ENCODE peak calls at places on chromosomes 4 and X, in six cellular contexts. L, P, T, Z, G and C are unnamed samples.

GRCh38 chr4:53804719-53805118 is 213.4 kb upstream of the LNX1 start:
- DNase-seq in G (peak), P (no peak), Z (no peak), T (no peak), L (no peak), C (no peak)

GRCh38 chrX:22310779-22311178 is 38.1 kb downstream of the CBLL2 start:
- DNase-seq in P (no peak), G (no peak), T (no peak), Z (no peak), L (no peak), C (no peak)

GRCh38 chr4:1601852-1602525 is 82.1 kb downstream of the FAM53A start:
- DNase-seq in Z (no peak), P (no peak), L (no peak), T (no peak), G (no peak), C (no peak)

GRCh38 chr4:169315530-169316306 is 45.0 kb upstream of the SH3RF1 start:
- DNase-seq in G (peak), P (peak), L (no peak), Z (no peak), T (no peak), C (no peak)

GRCh38 chr4:170089274-170089742 is 448 bp downstream of the AADAT start:
- DNase-seq in G (peak), Z (no peak), P (peak), T (no peak), L (peak), C (no peak)

GRCh38 chr4:8869002-8869878 is 2.4 kb downstream of the HMX1 start:
- DNase-seq in L (no peak), G (peak), P (no peak), Z (no peak), T (no peak), C (no peak)

GRCh38 chr4:174521800-174522182 is 497 bp downstream of the HPGD start:
- DNase-seq in Z (no peak), T (no peak), P (no peak), G (peak), L (peak), C (peak)

GRCh38 chr4:101200561-101200960 is 146.8 kb downstream of the PPP3CA start:
- DNase-seq in Z (no peak), G (no peak), P (peak), L (no peak), T (no peak), C (no peak)

GRCh38 chr4:81459233-81459632 is 12.5 kb downstream of the RASGEF1B start:
- DNase-seq in G (no peak), T (no peak), L (no peak), Z (no peak), P (no peak), C (no peak)

GRCh38 chr4:41221850-41222249 is 7.5 kb upstream of the APBB2 start:
- DNase-seq in G (no peak), P (no peak), L (no peak), Z (no peak), T (no peak), C (no peak)

GRCh38 chr4:15996773-15997172 is 33.8 kb upstream of the FGFBP2 start:
- DNase-seq in P (peak), Z (no peak), G (no peak), T (no peak), L (no peak), C (no peak)

GRCh38 chrX:41759817-41760216 is 35.8 kb downstream of the GPR82 start:
- DNase-seq in G (peak), P (peak), L (no peak), T (no peak), Z (no peak), C (peak)

GRCh38 chr4:151236036-151236435 is 40.9 kb upstream of the PRSS48 start:
- DNase-seq in Z (no peak), L (no peak), T (no peak), P (no peak), G (no peak), C (no peak)

GRCh38 chr4:155745984-155746383 is 12.8 kb upstream of the GUCY1B1 start:
- DNase-seq in P (peak), G (no peak), L (no peak), T (no peak), Z (no peak), C (no peak)

GRCh38 chr4:186621959-186622553 is 66.7 kb upstream of the MTNR1A start:
- DNase-seq in Z (no peak), L (no peak), P (peak), G (no peak), T (no peak), C (no peak)

GRCh38 chr4:152259866-152260265 is 276.0 kb downstream of the FBXW7 start:
- DNase-seq in G (no peak), P (no peak), L (no peak), Z (no peak), T (no peak), C (no peak)

GRCh38 chr4:134668237-134668636 is 466.6 kb upstream of the PABPC4L start:
- DNase-seq in L (no peak), Z (no peak), P (no peak), G (no peak), T (no peak), C (no peak)

GRCh38 chrX:65502618-65503017 is 32.0 kb downstream of the LAS1L start:
- DNase-seq in P (no peak), L (no peak), Z (no peak), T (no peak), G (no peak), C (no peak)

GRCh38 chr4:77360451-77360850 is 203.4 kb downstream of the CCNG2 start:
- DNase-seq in G (no peak), Z (no peak), L (no peak), P (no peak), T (no peak), C (no peak)

GRCh38 chrX:39752820-39753219 is 344.9 kb downstream of the BCOR start:
- DNase-seq in G (no peak), Z (no peak), T (no peak), L (no peak), P (no peak), C (no peak)

GRCh38 chr4:116027311-116027710 is 913.9 kb upstream of the NDST4 start:
- DNase-seq in L (no peak), T (no peak), Z (no peak), G (no peak), P (no peak), C (no peak)

GRCh38 chrX:17511556-17511955 is 136.6 kb downstream of the NHS start:
- DNase-seq in P (no peak), L (no peak), G (no peak), T (no peak), Z (no peak), C (no peak)

GRCh38 chr4:183097251-183098079 is 1.6 kb upstream of the WWC2 start:
- DNase-seq in G (peak), L (peak), T (no peak), Z (no peak), P (no peak), C (no peak)

GRCh38 chrX:21885568-21885967 is 29.8 kb downstream of the YY2 start:
- DNase-seq in L (peak), P (peak), T (no peak), G (peak), Z (no peak), C (no peak)

GRCh38 chr4:99863804-99864203 is 30.4 kb downstream of the LAMTOR3 start:
- DNase-seq in P (peak), Z (no peak), G (no peak), T (no peak), L (no peak), C (no peak)

GRCh38 chr4:94588900-94589693 is 137.4 kb downstream of the PDLIM5 start:
- DNase-seq in G (no peak), P (no peak), T (no peak), L (no peak), Z (no peak), C (no peak)

DNA sequence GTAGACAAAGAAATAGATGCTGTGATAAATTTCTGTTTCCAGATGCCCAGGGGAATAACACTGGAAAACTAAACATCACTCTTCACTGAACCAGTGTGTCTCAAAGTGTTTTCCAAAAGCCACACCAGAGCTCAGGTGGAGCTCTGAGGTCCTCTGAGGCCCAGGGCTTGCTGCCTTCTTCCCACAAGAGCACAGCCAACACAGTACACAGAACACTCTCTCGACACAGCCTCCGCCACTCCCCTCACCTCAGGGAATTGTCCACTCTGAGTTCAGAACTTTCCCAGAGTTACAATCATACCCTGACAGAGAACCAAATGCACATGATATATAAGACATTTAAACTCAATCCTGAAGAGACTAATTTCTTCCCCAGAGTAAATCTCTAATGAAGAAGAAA is 3.1 kb downstream of the SETD7 start:
- DNase-seq in G (no peak), L (no peak), Z (no peak), T (no peak), P (no peak), C (no peak)
- H3K4me3 ChIP-seq in G (no peak), L (no peak), Z (no peak), T (no peak), P (no peak), C (no peak)

GRCh38 chrX:68498508-68499379 is at the start of gene YIPF6:
- DNase-seq in Z (peak), L (peak), T (peak), G (peak), P (peak), C (peak)

GRCh38 chrX:68500105-68500504 is 1.3 kb downstream of the YIPF6 start:
- DNase-seq in Z (no peak), P (no peak), L (no peak), G (no peak), T (no peak), C (no peak)

GRCh38 chrX:68503830-68504229 is 5.0 kb downstream of the YIPF6 start:
- DNase-seq in P (no peak), T (no peak), G (no peak), Z (no peak), L (no peak), C (no peak)

GRCh38 chrX:68492583-68492982 is 6.3 kb upstream of the YIPF6 start:
- DNase-seq in Z (no peak), L (no peak), G (no peak), T (no peak), P (no peak), C (no peak)

DNA sequence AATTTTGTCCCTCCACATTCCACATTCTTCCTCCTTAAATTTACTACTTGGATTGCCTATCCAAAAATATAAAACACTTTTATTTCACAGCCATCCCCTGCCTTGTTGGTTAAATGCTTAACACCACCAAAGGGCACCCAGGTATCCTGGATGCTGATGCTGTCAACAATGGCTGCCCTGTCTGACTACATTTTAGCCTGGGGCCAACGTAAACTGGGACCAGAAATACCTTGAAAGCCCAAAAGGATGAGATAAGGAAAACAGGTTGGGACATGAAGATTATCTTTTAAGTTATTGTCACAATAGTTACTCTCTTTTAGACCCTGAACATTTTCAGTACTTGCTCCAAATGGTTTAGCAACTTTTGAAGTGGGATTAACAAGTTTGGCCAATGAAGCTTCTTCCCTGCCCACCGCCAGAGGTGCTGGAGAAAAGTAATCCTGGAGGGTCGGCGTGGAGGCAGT is 775 bp upstream of the YIPF6 start:
- DNase-seq in T (no peak), Z (no peak), G (peak), P (no peak), L (no peak), C (no peak)
- H3K27ac ChIP-seq in T (peak), Z (peak), G (peak), P (peak), L (no peak), C (peak)

GRCh38 chr4:121243476-121243875 is 79.4 kb upstream of the TNIP3 start:
- DNase-seq in P (no peak), L (no peak), Z (no peak), G (no peak), T (no peak), C (no peak)
- H3K4me3 ChIP-seq in P (no peak), L (no peak), Z (peak), G (no peak), T (peak), C (peak)

GRCh38 chr4:30543057-30543456 is 177.1 kb upstream of the PCDH7 start:
- DNase-seq in L (peak), Z (no peak), P (no peak), G (no peak), T (no peak), C (no peak)
- H3K27ac ChIP-seq in L (no peak), Z (no peak), P (no peak), G (no peak), T (no peak), C (no peak)

DNA sequence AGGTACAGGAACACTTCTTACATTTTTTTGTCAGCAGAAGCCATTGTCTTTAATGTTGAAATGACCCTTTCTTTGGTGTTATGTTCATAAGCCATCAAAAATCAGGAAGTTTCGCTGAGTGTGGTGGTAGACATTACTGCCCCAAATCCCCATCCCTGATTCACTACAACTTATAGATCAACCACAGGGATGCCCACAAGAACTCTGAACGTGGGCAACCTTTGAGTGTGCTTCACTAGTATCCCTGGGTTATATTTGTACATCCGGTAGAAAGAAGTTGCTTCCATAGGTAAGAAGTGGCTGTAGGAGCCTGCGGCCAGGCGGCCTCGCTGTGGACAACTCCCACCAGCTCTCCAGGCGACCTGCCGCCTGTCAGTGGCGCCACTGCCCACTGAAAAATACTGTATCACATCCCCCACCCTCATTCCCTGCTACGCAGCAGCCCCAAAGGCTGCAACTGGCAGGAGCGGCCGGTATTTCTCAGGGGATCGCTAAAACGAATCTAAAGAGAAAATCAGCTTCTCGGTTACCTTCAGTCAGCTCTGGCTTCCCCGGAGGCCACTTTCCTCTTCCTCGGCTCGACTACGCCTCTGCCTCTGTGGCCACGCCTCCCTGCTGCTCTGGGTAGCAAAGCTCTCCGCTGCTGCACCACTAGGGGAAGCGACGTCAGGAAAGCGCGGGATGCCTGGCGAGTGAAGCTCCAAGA is 13.9 kb upstream of the ETDC start:
- DNase-seq in L (peak), T (peak), G (peak), Z (peak), P (peak), C (peak)
- H3K4me3 ChIP-seq in L (peak), T (peak), G (peak), Z (peak), P (peak), C (peak)

GRCh38 chr4:27010334-27010940 is 149.8 kb downstream of the STIM2 start:
- DNase-seq in G (peak), T (peak), L (peak), P (peak), Z (peak), C (peak)
- H3K27ac ChIP-seq in G (no peak), T (no peak), L (no peak), P (no peak), Z (no peak), C (no peak)